ENCODE peak calls at places on chromosomes 2 and 18, in six cellular contexts. One of them, this sample, is unnamed. For H3K79me2, the result is how much of the 10 kb centered on the place peaks cover.

GRCh38 chr2:223221120-223221859 is 169.3 kb downstream of the KCNE4 start:
- DNase-seq in DND-41: no peak
- DNase-seq in H1: no peak
- DNase-seq in GM23248: no peak
- DNase-seq in astrocyte: no peak
- DNase-seq in GM23338: peak
- DNase-seq in this sample: no peak

GRCh38 chr2:40315684-40316083 is 136.2 kb downstream of the SLC8A1 start:
- DNase-seq in DND-41: no peak
- DNase-seq in H1: no peak
- DNase-seq in GM23248: peak
- DNase-seq in astrocyte: peak
- DNase-seq in GM23338: no peak
- DNase-seq in this sample: peak

GRCh38 chr2:70994055-70994444 is 623 bp downstream of the TEX261 start:
- DNase-seq in DND-41: no peak
- DNase-seq in H1: no peak
- DNase-seq in GM23248: peak
- DNase-seq in astrocyte: no peak
- DNase-seq in GM23338: peak
- DNase-seq in this sample: no peak

GRCh38 chr2:88815243-88816096 is 124.0 kb downstream of the RPIA start:
- DNase-seq in DND-41: no peak
- DNase-seq in H1: no peak
- DNase-seq in GM23248: no peak
- DNase-seq in astrocyte: no peak
- DNase-seq in GM23338: no peak
- DNase-seq in this sample: no peak

GRCh38 chr2:104864280-104864599 is 10.3 kb downstream of the POU3F3 start:
- DNase-seq in DND-41: no peak
- DNase-seq in H1: no peak
- DNase-seq in GM23248: no peak
- DNase-seq in astrocyte: no peak
- DNase-seq in GM23338: no peak
- DNase-seq in this sample: no peak

GRCh38 chr18:59049726-59050660 is 89.7 kb upstream of the SEC11C start:
- DNase-seq in DND-41: no peak
- DNase-seq in H1: no peak
- DNase-seq in GM23248: no peak
- DNase-seq in astrocyte: no peak
- DNase-seq in GM23338: peak
- DNase-seq in this sample: no peak

GRCh38 chr2:238174701-238175100 is 15.9 kb downstream of the ERFE start:
- DNase-seq in DND-41: no peak
- DNase-seq in H1: no peak
- DNase-seq in GM23248: no peak
- DNase-seq in astrocyte: no peak
- DNase-seq in GM23338: no peak
- DNase-seq in this sample: no peak

GRCh38 chr2:204024503-204024902 is 87.9 kb downstream of the ICOS start:
- DNase-seq in DND-41: peak
- DNase-seq in H1: no peak
- DNase-seq in GM23248: peak
- DNase-seq in astrocyte: peak
- DNase-seq in GM23338: peak
- DNase-seq in this sample: peak

GRCh38 chr18:75229437-75229836 is 18.8 kb downstream of the TSHZ1 start:
- DNase-seq in DND-41: no peak
- DNase-seq in H1: no peak
- DNase-seq in GM23248: no peak
- DNase-seq in astrocyte: no peak
- DNase-seq in GM23338: no peak
- DNase-seq in this sample: no peak

GRCh38 chr2:219410390-219410789 is 7.8 kb upstream of the DES start:
- DNase-seq in DND-41: no peak
- DNase-seq in H1: no peak
- DNase-seq in GM23248: no peak
- DNase-seq in astrocyte: no peak
- DNase-seq in GM23338: no peak
- DNase-seq in this sample: no peak

GRCh38 chr2:240308111-240308651 is 127.3 kb upstream of the GPC1 start:
- DNase-seq in DND-41: no peak
- DNase-seq in H1: no peak
- DNase-seq in GM23248: no peak
- DNase-seq in astrocyte: no peak
- DNase-seq in GM23338: no peak
- DNase-seq in this sample: no peak

GRCh38 chr2:109555346-109555900 is 58.3 kb downstream of the SEPTIN10 start:
- DNase-seq in DND-41: no peak
- DNase-seq in H1: no peak
- DNase-seq in GM23248: no peak
- DNase-seq in astrocyte: no peak
- DNase-seq in GM23338: no peak
- DNase-seq in this sample: no peak

GRCh38 chr2:28004086-28004485 is 113.6 kb downstream of the BABAM2 start:
- DNase-seq in DND-41: peak
- DNase-seq in H1: no peak
- DNase-seq in GM23248: peak
- DNase-seq in astrocyte: peak
- DNase-seq in GM23338: no peak
- DNase-seq in this sample: peak

GRCh38 chr2:1701020-1701419 is 43.3 kb downstream of the PXDN start:
- DNase-seq in DND-41: no peak
- DNase-seq in H1: no peak
- DNase-seq in GM23248: no peak
- DNase-seq in astrocyte: no peak
- DNase-seq in GM23338: no peak
- DNase-seq in this sample: no peak

GRCh38 chr18:28189400-28190239 is 12.7 kb upstream of the CDH2 start:
- DNase-seq in DND-41: peak
- DNase-seq in H1: no peak
- DNase-seq in GM23248: peak
- DNase-seq in astrocyte: peak
- DNase-seq in GM23338: peak
- DNase-seq in this sample: peak

GRCh38 chr2:235352541-235352940 is 141.3 kb upstream of the AGAP1 start:
- DNase-seq in DND-41: no peak
- DNase-seq in H1: no peak
- DNase-seq in GM23248: no peak
- DNase-seq in astrocyte: no peak
- DNase-seq in GM23338: no peak
- DNase-seq in this sample: no peak

GRCh38 chr2:160465406-160465805 is 28.2 kb downstream of the RBMS1 start:
- DNase-seq in DND-41: no peak
- DNase-seq in H1: no peak
- DNase-seq in GM23248: peak
- DNase-seq in astrocyte: no peak
- DNase-seq in GM23338: no peak
- DNase-seq in this sample: no peak

GRCh38 chr2:105328281-105329196 is 996 bp downstream of the TGFBRAP1 start:
- DNase-seq in DND-41: peak
- DNase-seq in H1: no peak
- DNase-seq in GM23248: peak
- DNase-seq in astrocyte: no peak
- DNase-seq in GM23338: peak
- DNase-seq in this sample: peak

GRCh38 chr2:141323571-141323970 is 807.2 kb downstream of the LRP1B start:
- DNase-seq in DND-41: no peak
- DNase-seq in H1: no peak
- DNase-seq in GM23248: no peak
- DNase-seq in astrocyte: no peak
- DNase-seq in GM23338: no peak
- DNase-seq in this sample: no peak

GRCh38 chr18:8657873-8658521 is 47.4 kb upstream of the MTCL1 start:
- DNase-seq in DND-41: no peak
- DNase-seq in H1: no peak
- DNase-seq in GM23248: peak
- DNase-seq in astrocyte: peak
- DNase-seq in GM23338: peak
- DNase-seq in this sample: no peak

GRCh38 chr2:25885933-25886332 is 7.6 kb upstream of the ASXL2 start:
- DNase-seq in DND-41: no peak
- DNase-seq in H1: no peak
- DNase-seq in GM23248: peak
- DNase-seq in astrocyte: peak
- DNase-seq in GM23338: no peak
- DNase-seq in this sample: peak

GRCh38 chr2:226985227-226985946 is 149.5 kb downstream of the RHBDD1 start:
- DNase-seq in DND-41: peak
- DNase-seq in H1: no peak
- DNase-seq in GM23248: peak
- DNase-seq in astrocyte: peak
- DNase-seq in GM23338: peak
- DNase-seq in this sample: peak

GRCh38 chr2:19664651-19665050 is 237.1 kb downstream of the TTC32 start:
- DNase-seq in DND-41: no peak
- DNase-seq in H1: no peak
- DNase-seq in GM23248: peak
- DNase-seq in astrocyte: peak
- DNase-seq in GM23338: no peak
- DNase-seq in this sample: peak

GRCh38 chr2:9675369-9676351 is 44.9 kb upstream of the YWHAQ start:
- DNase-seq in DND-41: no peak
- DNase-seq in H1: peak
- DNase-seq in GM23248: peak
- DNase-seq in astrocyte: peak
- DNase-seq in GM23338: peak
- DNase-seq in this sample: peak

GRCh38 chr2:105584437-105585010 is 160.2 kb upstream of the NCK2 start:
- DNase-seq in DND-41: peak
- DNase-seq in H1: no peak
- DNase-seq in GM23248: no peak
- DNase-seq in astrocyte: no peak
- DNase-seq in GM23338: no peak
- DNase-seq in this sample: no peak

GRCh38 chr2:219631925-219632757 is 4.7 kb downstream of the SLC4A3 start:
- DNase-seq in DND-41: no peak
- DNase-seq in H1: no peak
- DNase-seq in GM23248: no peak
- DNase-seq in astrocyte: no peak
- DNase-seq in GM23338: no peak
- DNase-seq in this sample: no peak

GRCh38 chr2:179543361-179543901 is 278.8 kb upstream of the SESTD1 start:
- DNase-seq in DND-41: no peak
- DNase-seq in H1: no peak
- DNase-seq in GM23248: peak
- DNase-seq in astrocyte: peak
- DNase-seq in GM23338: peak
- DNase-seq in this sample: peak

GRCh38 chr2:205370726-205371125 is 311.6 kb upstream of the NRP2 start:
- DNase-seq in DND-41: no peak
- DNase-seq in H1: no peak
- DNase-seq in GM23248: no peak
- DNase-seq in astrocyte: no peak
- DNase-seq in GM23338: no peak
- DNase-seq in this sample: no peak

GRCh38 chr18:36786686-36787085 is 42.1 kb downstream of the TPGS2 start:
- DNase-seq in DND-41: no peak
- DNase-seq in H1: no peak
- DNase-seq in GM23248: peak
- DNase-seq in astrocyte: peak
- DNase-seq in GM23338: no peak
- DNase-seq in this sample: peak

GRCh38 chr2:238141541-238142318 is 3.3 kb downstream of the KLHL30 start:
- DNase-seq in DND-41: no peak
- DNase-seq in H1: no peak
- DNase-seq in GM23248: peak
- DNase-seq in astrocyte: no peak
- DNase-seq in GM23338: no peak
- DNase-seq in this sample: peak

GRCh38 chr18:10771053-10771709 is 245.4 kb downstream of the NAPG start:
- DNase-seq in DND-41: no peak
- DNase-seq in H1: no peak
- DNase-seq in GM23248: peak
- DNase-seq in astrocyte: no peak
- DNase-seq in GM23338: no peak
- DNase-seq in this sample: peak

GRCh38 chr2:230429513-230429912 is 13.5 kb downstream of the SP100 start:
- DNase-seq in DND-41: no peak
- DNase-seq in H1: no peak
- DNase-seq in GM23248: no peak
- DNase-seq in astrocyte: no peak
- DNase-seq in GM23338: no peak
- DNase-seq in this sample: no peak
- H3K79me2 ChIP-seq in DND-41: half or more
- H3K79me2 ChIP-seq in H1: under half
- H3K79me2 ChIP-seq in GM23248: half or more
- H3K79me2 ChIP-seq in astrocyte: half or more
- H3K79me2 ChIP-seq in GM23338: under half
- H3K79me2 ChIP-seq in this sample: half or more

GRCh38 chr2:44952806-44953685 is 11.5 kb downstream of the SIX3 start:
- DNase-seq in DND-41: no peak
- DNase-seq in H1: no peak
- DNase-seq in GM23248: peak
- DNase-seq in astrocyte: no peak
- DNase-seq in GM23338: peak
- DNase-seq in this sample: no peak
- TF ChIP-seq EZH2 in DND-41: no peak
- TF ChIP-seq EZH2 in H1: peak
- TF ChIP-seq EZH2 in GM23248: no peak
- TF ChIP-seq EZH2 in astrocyte: peak
- TF ChIP-seq EZH2 in GM23338: peak
- TF ChIP-seq EZH2 in this sample: no peak

GRCh38 chr2:202657876-202658275 is 23.1 kb downstream of the FAM117B start:
- DNase-seq in DND-41: no peak
- DNase-seq in H1: no peak
- DNase-seq in GM23248: no peak
- DNase-seq in astrocyte: no peak
- DNase-seq in GM23338: no peak
- DNase-seq in this sample: no peak
- H3K79me2 ChIP-seq in DND-41: half or more
- H3K79me2 ChIP-seq in H1: half or more
- H3K79me2 ChIP-seq in GM23248: under half
- H3K79me2 ChIP-seq in astrocyte: under half
- H3K79me2 ChIP-seq in GM23338: half or more
- H3K79me2 ChIP-seq in this sample: under half

GRCh38 chr2:191915750-191916149 is 68.9 kb upstream of the CAVIN2 start:
- DNase-seq in DND-41: no peak
- DNase-seq in H1: no peak
- DNase-seq in GM23248: no peak
- DNase-seq in astrocyte: no peak
- DNase-seq in GM23338: no peak
- DNase-seq in this sample: no peak

GRCh38 chr2:191917967-191918651 is 71.2 kb upstream of the CAVIN2 start:
- DNase-seq in DND-41: no peak
- DNase-seq in H1: no peak
- DNase-seq in GM23248: no peak
- DNase-seq in astrocyte: no peak
- DNase-seq in GM23338: no peak
- DNase-seq in this sample: no peak

GRCh38 chr2:191913796-191914195 is 66.9 kb upstream of the CAVIN2 start:
- DNase-seq in DND-41: no peak
- DNase-seq in H1: no peak
- DNase-seq in GM23248: no peak
- DNase-seq in astrocyte: no peak
- DNase-seq in GM23338: no peak
- DNase-seq in this sample: no peak

GRCh38 chr2:191917430-191917881 is 70.6 kb upstream of the CAVIN2 start:
- DNase-seq in DND-41: no peak
- DNase-seq in H1: no peak
- DNase-seq in GM23248: peak
- DNase-seq in astrocyte: peak
- DNase-seq in GM23338: no peak
- DNase-seq in this sample: no peak

GRCh38 chr2:191916826-191917225 is 69.9 kb upstream of the CAVIN2 start:
- DNase-seq in DND-41: no peak
- DNase-seq in H1: no peak
- DNase-seq in GM23248: peak
- DNase-seq in astrocyte: no peak
- DNase-seq in GM23338: no peak
- DNase-seq in this sample: no peak
- TF ChIP-seq EZH2 in DND-41: no peak
- TF ChIP-seq EZH2 in H1: no peak
- TF ChIP-seq EZH2 in GM23248: no peak
- TF ChIP-seq EZH2 in astrocyte: no peak
- TF ChIP-seq EZH2 in GM23338: no peak
- TF ChIP-seq EZH2 in this sample: no peak

This sample was measured in mammary epithelial cell.